ENCODE peak calls at places on chromosomes 3 and 15, in six cellular contexts. Z is brain microvascular endothelial cell, T is hippocampal formation, H is HuH-7.5, Q is NCI-H345, U is NCI-H774. W is an unnamed sample.

GRCh38 chr3:184240384-184241140 is 8.2 kb downstream of the ALG3 start:
- DNase-seq in Z (no peak), T (no peak), H (peak), Q (no peak), U (no peak), W (peak)

GRCh38 chr15:35519536-35520149 is 26.3 kb downstream of the DPH6 start:
- DNase-seq in Z (peak), T (no peak), H (no peak), Q (peak), U (peak), W (peak)

GRCh38 chr15:83127547-83128150 is 20.2 kb downstream of the TM6SF1 start:
- DNase-seq in Z (no peak), T (no peak), H (no peak), Q (no peak), U (no peak), W (no peak)

GRCh38 chr15:90028376-90028775 is 27.3 kb downstream of the ZNF710 start:
- DNase-seq in Z (no peak), T (no peak), H (no peak), Q (no peak), U (no peak), W (no peak)

GRCh38 chr3:48275292-48276027 is 34.6 kb downstream of the ZNF589 start:
- DNase-seq in Z (no peak), T (no peak), H (no peak), Q (no peak), U (no peak), W (no peak)

GRCh38 chr15:69841046-69841828 is 256.5 kb downstream of the TLE3 start:
- DNase-seq in Z (no peak), T (no peak), H (no peak), Q (no peak), U (no peak), W (no peak)

GRCh38 chr3:11145888-11146287 is 8.4 kb upstream of the HRH1 start:
- DNase-seq in Z (peak), T (no peak), H (no peak), Q (no peak), U (no peak), W (peak)

GRCh38 chr3:129117134-129117533 is 4.5 kb downstream of the RAB43 start:
- DNase-seq in Z (no peak), T (no peak), H (no peak), Q (no peak), U (no peak), W (no peak)

GRCh38 chr3:107627962-107628542 is 105.3 kb downstream of the BBX start:
- DNase-seq in Z (no peak), T (no peak), H (no peak), Q (no peak), U (no peak), W (no peak)

GRCh38 chr3:133763797-133764734 is 17.9 kb downstream of the TF start:
- DNase-seq in Z (no peak), T (no peak), H (no peak), Q (no peak), U (no peak), W (peak)

GRCh38 chr3:180979949-180980348 is 9.6 kb downstream of the DNAJC19 start:
- DNase-seq in Z (no peak), T (no peak), H (no peak), Q (no peak), U (no peak), W (no peak)

GRCh38 chr3:111246967-111247760 is 175.5 kb downstream of the NECTIN3 start:
- DNase-seq in Z (peak), T (no peak), H (peak), Q (no peak), U (no peak), W (peak)

GRCh38 chr3:39814007-39814406 is 4.6 kb downstream of the MYRIP start:
- DNase-seq in Z (peak), T (no peak), H (no peak), Q (peak), U (no peak), W (no peak)

GRCh38 chr3:183745300-183746098 is 47.9 kb downstream of the YEATS2 start:
- DNase-seq in Z (peak), T (no peak), H (no peak), Q (no peak), U (no peak), W (peak)

GRCh38 chr3:1275495-1275894 is 182.7 kb downstream of the CNTN6 start:
- DNase-seq in Z (peak), T (peak), H (no peak), Q (peak), U (peak), W (no peak)

GRCh38 chr3:127458698-127459097 is 131.8 kb downstream of the TPRA1 start:
- DNase-seq in Z (no peak), T (no peak), H (peak), Q (peak), U (no peak), W (peak)